ENCODE peak calls at places on chromosomes 13 and 19, in ten cellular contexts. One of them, this sample, is unnamed.

GRCh38 chr13:46633416-46633815 is 80.4 kb downstream of the LRCH1 start:
- DNase-seq in pancreas: no peak
- DNase-seq in stimulated activated CD8-positive, alpha-beta memory T cell treated with anti-CD3 and anti-CD28 coated beads, Interleukin-7, amount 100 ng/mL, for 1 hour: no peak
- DNase-seq in NCI-H2029: no peak
- DNase-seq in nephron progenitor cell: no peak
- DNase-seq in stimulated activated CD4-positive, alpha-beta T cell treated with anti-CD3 and anti-CD28 coated beads, Interleukin-1b, Interleukin-23, amount 100 ng/mL, for 1 hour: no peak
- DNase-seq in A172: peak
- DNase-seq in lower lobe of right lung: no peak
- DNase-seq in COLO829: no peak
- DNase-seq in left kidney: no peak
- DNase-seq in this sample: no peak

GRCh38 chr19:52735734-52736133 is 890 bp upstream of the ZNF611 start:
- DNase-seq in NCI-H2029: peak
- DNase-seq in lower lobe of right lung: peak
- DNase-seq in stimulated activated CD8-positive, alpha-beta memory T cell treated with anti-CD3 and anti-CD28 coated beads, Interleukin-7, amount 100 ng/mL, for 1 hour: no peak
- DNase-seq in nephron progenitor cell: peak
- DNase-seq in COLO829: no peak
- DNase-seq in A172: no peak
- DNase-seq in pancreas: peak
- DNase-seq in stimulated activated CD4-positive, alpha-beta T cell treated with anti-CD3 and anti-CD28 coated beads, Interleukin-1b, Interleukin-23, amount 100 ng/mL, for 1 hour: no peak
- DNase-seq in left kidney: peak
- DNase-seq in this sample: peak

GRCh38 chr19:47109541-47110375 is 3.8 kb downstream of the ZC3H4 start:
- DNase-seq in A172: no peak
- DNase-seq in pancreas: no peak
- DNase-seq in COLO829: no peak
- DNase-seq in lower lobe of right lung: no peak
- DNase-seq in nephron progenitor cell: no peak
- DNase-seq in NCI-H2029: no peak
- DNase-seq in stimulated activated CD8-positive, alpha-beta memory T cell treated with anti-CD3 and anti-CD28 coated beads, Interleukin-7, amount 100 ng/mL, for 1 hour: no peak
- DNase-seq in left kidney: peak
- DNase-seq in stimulated activated CD4-positive, alpha-beta T cell treated with anti-CD3 and anti-CD28 coated beads, Interleukin-1b, Interleukin-23, amount 100 ng/mL, for 1 hour: no peak
- DNase-seq in this sample: no peak

GRCh38 chr13:101579291-101579802 is 126.9 kb downstream of the ITGBL1 start:
- DNase-seq in stimulated activated CD8-positive, alpha-beta memory T cell treated with anti-CD3 and anti-CD28 coated beads, Interleukin-7, amount 100 ng/mL, for 1 hour: no peak
- DNase-seq in COLO829: no peak
- DNase-seq in left kidney: peak
- DNase-seq in stimulated activated CD4-positive, alpha-beta T cell treated with anti-CD3 and anti-CD28 coated beads, Interleukin-1b, Interleukin-23, amount 100 ng/mL, for 1 hour: no peak
- DNase-seq in NCI-H2029: no peak
- DNase-seq in lower lobe of right lung: no peak
- DNase-seq in nephron progenitor cell: no peak
- DNase-seq in A172: peak
- DNase-seq in pancreas: no peak
- DNase-seq in this sample: no peak

GRCh38 chr13:71880753-71881541 is 13.9 kb upstream of the DACH1 start:
- DNase-seq in A172: peak
- DNase-seq in stimulated activated CD8-positive, alpha-beta memory T cell treated with anti-CD3 and anti-CD28 coated beads, Interleukin-7, amount 100 ng/mL, for 1 hour: no peak
- DNase-seq in COLO829: no peak
- DNase-seq in left kidney: no peak
- DNase-seq in nephron progenitor cell: no peak
- DNase-seq in pancreas: no peak
- DNase-seq in NCI-H2029: no peak
- DNase-seq in stimulated activated CD4-positive, alpha-beta T cell treated with anti-CD3 and anti-CD28 coated beads, Interleukin-1b, Interleukin-23, amount 100 ng/mL, for 1 hour: no peak
- DNase-seq in lower lobe of right lung: no peak
- DNase-seq in this sample: no peak

GRCh38 chr19:6264077-6264445 is 15.7 kb downstream of the MLLT1 start:
- DNase-seq in stimulated activated CD8-positive, alpha-beta memory T cell treated with anti-CD3 and anti-CD28 coated beads, Interleukin-7, amount 100 ng/mL, for 1 hour: no peak
- DNase-seq in COLO829: no peak
- DNase-seq in stimulated activated CD4-positive, alpha-beta T cell treated with anti-CD3 and anti-CD28 coated beads, Interleukin-1b, Interleukin-23, amount 100 ng/mL, for 1 hour: no peak
- DNase-seq in NCI-H2029: no peak
- DNase-seq in pancreas: no peak
- DNase-seq in nephron progenitor cell: no peak
- DNase-seq in left kidney: peak
- DNase-seq in lower lobe of right lung: no peak
- DNase-seq in A172: no peak
- DNase-seq in this sample: no peak

GRCh38 chr19:42528354-42529247 is at the start of gene CEACAM1:
- DNase-seq in COLO829: peak
- DNase-seq in stimulated activated CD4-positive, alpha-beta T cell treated with anti-CD3 and anti-CD28 coated beads, Interleukin-1b, Interleukin-23, amount 100 ng/mL, for 1 hour: peak
- DNase-seq in nephron progenitor cell: no peak
- DNase-seq in lower lobe of right lung: peak
- DNase-seq in left kidney: peak
- DNase-seq in pancreas: no peak
- DNase-seq in stimulated activated CD8-positive, alpha-beta memory T cell treated with anti-CD3 and anti-CD28 coated beads, Interleukin-7, amount 100 ng/mL, for 1 hour: peak
- DNase-seq in NCI-H2029: peak
- DNase-seq in A172: peak
- DNase-seq in this sample: no peak

GRCh38 chr19:5193192-5193591 is 147.4 kb downstream of the PTPRS start:
- DNase-seq in stimulated activated CD8-positive, alpha-beta memory T cell treated with anti-CD3 and anti-CD28 coated beads, Interleukin-7, amount 100 ng/mL, for 1 hour: no peak
- DNase-seq in stimulated activated CD4-positive, alpha-beta T cell treated with anti-CD3 and anti-CD28 coated beads, Interleukin-1b, Interleukin-23, amount 100 ng/mL, for 1 hour: no peak
- DNase-seq in lower lobe of right lung: no peak
- DNase-seq in COLO829: no peak
- DNase-seq in A172: no peak
- DNase-seq in pancreas: no peak
- DNase-seq in NCI-H2029: no peak
- DNase-seq in nephron progenitor cell: no peak
- DNase-seq in left kidney: peak
- DNase-seq in this sample: no peak

GRCh38 chr19:6249296-6249695 is 30.5 kb downstream of the MLLT1 start:
- DNase-seq in nephron progenitor cell: no peak
- DNase-seq in NCI-H2029: no peak
- DNase-seq in lower lobe of right lung: peak
- DNase-seq in COLO829: peak
- DNase-seq in stimulated activated CD8-positive, alpha-beta memory T cell treated with anti-CD3 and anti-CD28 coated beads, Interleukin-7, amount 100 ng/mL, for 1 hour: no peak
- DNase-seq in pancreas: no peak
- DNase-seq in A172: no peak
- DNase-seq in left kidney: no peak
- DNase-seq in stimulated activated CD4-positive, alpha-beta T cell treated with anti-CD3 and anti-CD28 coated beads, Interleukin-1b, Interleukin-23, amount 100 ng/mL, for 1 hour: no peak
- DNase-seq in this sample: no peak

GRCh38 chr13:46165485-46166220 is 16.3 kb downstream of the LCP1 start:
- DNase-seq in stimulated activated CD8-positive, alpha-beta memory T cell treated with anti-CD3 and anti-CD28 coated beads, Interleukin-7, amount 100 ng/mL, for 1 hour: no peak
- DNase-seq in left kidney: no peak
- DNase-seq in COLO829: no peak
- DNase-seq in pancreas: no peak
- DNase-seq in lower lobe of right lung: no peak
- DNase-seq in NCI-H2029: no peak
- DNase-seq in nephron progenitor cell: no peak
- DNase-seq in A172: peak
- DNase-seq in stimulated activated CD4-positive, alpha-beta T cell treated with anti-CD3 and anti-CD28 coated beads, Interleukin-1b, Interleukin-23, amount 100 ng/mL, for 1 hour: no peak
- DNase-seq in this sample: no peak

GRCh38 chr19:45473366-45474190 is 5.8 kb downstream of the FOSB start:
- DNase-seq in nephron progenitor cell: no peak
- DNase-seq in pancreas: no peak
- DNase-seq in lower lobe of right lung: no peak
- DNase-seq in NCI-H2029: no peak
- DNase-seq in left kidney: peak
- DNase-seq in COLO829: no peak
- DNase-seq in A172: no peak
- DNase-seq in stimulated activated CD4-positive, alpha-beta T cell treated with anti-CD3 and anti-CD28 coated beads, Interleukin-1b, Interleukin-23, amount 100 ng/mL, for 1 hour: no peak
- DNase-seq in stimulated activated CD8-positive, alpha-beta memory T cell treated with anti-CD3 and anti-CD28 coated beads, Interleukin-7, amount 100 ng/mL, for 1 hour: no peak
- DNase-seq in this sample: no peak

GRCh38 chr13:35761440-35762252 is 285.2 kb upstream of the MAB21L1 start:
- DNase-seq in nephron progenitor cell: no peak
- DNase-seq in stimulated activated CD8-positive, alpha-beta memory T cell treated with anti-CD3 and anti-CD28 coated beads, Interleukin-7, amount 100 ng/mL, for 1 hour: no peak
- DNase-seq in A172: no peak
- DNase-seq in left kidney: no peak
- DNase-seq in lower lobe of right lung: no peak
- DNase-seq in pancreas: no peak
- DNase-seq in COLO829: no peak
- DNase-seq in NCI-H2029: no peak
- DNase-seq in stimulated activated CD4-positive, alpha-beta T cell treated with anti-CD3 and anti-CD28 coated beads, Interleukin-1b, Interleukin-23, amount 100 ng/mL, for 1 hour: no peak
- DNase-seq in this sample: no peak

GRCh38 chr13:28467886-28468519 is 26.9 kb downstream of the FLT1 start:
- DNase-seq in pancreas: no peak
- DNase-seq in NCI-H2029: no peak
- DNase-seq in nephron progenitor cell: no peak
- DNase-seq in stimulated activated CD8-positive, alpha-beta memory T cell treated with anti-CD3 and anti-CD28 coated beads, Interleukin-7, amount 100 ng/mL, for 1 hour: no peak
- DNase-seq in COLO829: no peak
- DNase-seq in left kidney: no peak
- DNase-seq in lower lobe of right lung: no peak
- DNase-seq in A172: no peak
- DNase-seq in stimulated activated CD4-positive, alpha-beta T cell treated with anti-CD3 and anti-CD28 coated beads, Interleukin-1b, Interleukin-23, amount 100 ng/mL, for 1 hour: no peak
- DNase-seq in this sample: no peak

GRCh38 chr19:29524201-29524911 is 1.4 kb upstream of the VSTM2B start:
- DNase-seq in COLO829: no peak
- DNase-seq in stimulated activated CD4-positive, alpha-beta T cell treated with anti-CD3 and anti-CD28 coated beads, Interleukin-1b, Interleukin-23, amount 100 ng/mL, for 1 hour: no peak
- DNase-seq in A172: no peak
- DNase-seq in NCI-H2029: no peak
- DNase-seq in nephron progenitor cell: peak
- DNase-seq in pancreas: no peak
- DNase-seq in left kidney: peak
- DNase-seq in stimulated activated CD8-positive, alpha-beta memory T cell treated with anti-CD3 and anti-CD28 coated beads, Interleukin-7, amount 100 ng/mL, for 1 hour: no peak
- DNase-seq in lower lobe of right lung: peak
- DNase-seq in this sample: no peak

GRCh38 chr19:13765395-13766094 is 1.2 kb downstream of the MRI1 start:
- DNase-seq in pancreas: no peak
- DNase-seq in A172: no peak
- DNase-seq in stimulated activated CD4-positive, alpha-beta T cell treated with anti-CD3 and anti-CD28 coated beads, Interleukin-1b, Interleukin-23, amount 100 ng/mL, for 1 hour: no peak
- DNase-seq in nephron progenitor cell: no peak
- DNase-seq in left kidney: peak
- DNase-seq in stimulated activated CD8-positive, alpha-beta memory T cell treated with anti-CD3 and anti-CD28 coated beads, Interleukin-7, amount 100 ng/mL, for 1 hour: no peak
- DNase-seq in COLO829: no peak
- DNase-seq in lower lobe of right lung: no peak
- DNase-seq in NCI-H2029: no peak
- DNase-seq in this sample: no peak

GRCh38 chr19:4529924-4530522 is 5.0 kb downstream of the PLIN5 start:
- DNase-seq in stimulated activated CD4-positive, alpha-beta T cell treated with anti-CD3 and anti-CD28 coated beads, Interleukin-1b, Interleukin-23, amount 100 ng/mL, for 1 hour: no peak
- DNase-seq in lower lobe of right lung: no peak
- DNase-seq in left kidney: no peak
- DNase-seq in stimulated activated CD8-positive, alpha-beta memory T cell treated with anti-CD3 and anti-CD28 coated beads, Interleukin-7, amount 100 ng/mL, for 1 hour: no peak
- DNase-seq in pancreas: peak
- DNase-seq in COLO829: no peak
- DNase-seq in NCI-H2029: no peak
- DNase-seq in nephron progenitor cell: no peak
- DNase-seq in A172: no peak
- DNase-seq in this sample: no peak

GRCh38 chr19:43784251-43784980 is 3.6 kb upstream of the KCNN4 start:
- DNase-seq in nephron progenitor cell: no peak
- DNase-seq in A172: peak
- DNase-seq in pancreas: no peak
- DNase-seq in COLO829: peak
- DNase-seq in NCI-H2029: no peak
- DNase-seq in left kidney: no peak
- DNase-seq in lower lobe of right lung: no peak
- DNase-seq in stimulated activated CD8-positive, alpha-beta memory T cell treated with anti-CD3 and anti-CD28 coated beads, Interleukin-7, amount 100 ng/mL, for 1 hour: no peak
- DNase-seq in stimulated activated CD4-positive, alpha-beta T cell treated with anti-CD3 and anti-CD28 coated beads, Interleukin-1b, Interleukin-23, amount 100 ng/mL, for 1 hour: no peak
- DNase-seq in this sample: no peak

GRCh38 chr19:3292958-3293529 is 68.6 kb downstream of the CELF5 start:
- DNase-seq in nephron progenitor cell: no peak
- DNase-seq in left kidney: no peak
- DNase-seq in pancreas: no peak
- DNase-seq in stimulated activated CD8-positive, alpha-beta memory T cell treated with anti-CD3 and anti-CD28 coated beads, Interleukin-7, amount 100 ng/mL, for 1 hour: no peak
- DNase-seq in COLO829: no peak
- DNase-seq in stimulated activated CD4-positive, alpha-beta T cell treated with anti-CD3 and anti-CD28 coated beads, Interleukin-1b, Interleukin-23, amount 100 ng/mL, for 1 hour: no peak
- DNase-seq in A172: no peak
- DNase-seq in lower lobe of right lung: no peak
- DNase-seq in NCI-H2029: no peak
- DNase-seq in this sample: no peak

GRCh38 chr13:66612983-66613382 is 617.2 kb downstream of the PCDH9 start:
- DNase-seq in COLO829: no peak
- DNase-seq in stimulated activated CD8-positive, alpha-beta memory T cell treated with anti-CD3 and anti-CD28 coated beads, Interleukin-7, amount 100 ng/mL, for 1 hour: no peak
- DNase-seq in nephron progenitor cell: no peak
- DNase-seq in stimulated activated CD4-positive, alpha-beta T cell treated with anti-CD3 and anti-CD28 coated beads, Interleukin-1b, Interleukin-23, amount 100 ng/mL, for 1 hour: no peak
- DNase-seq in left kidney: no peak
- DNase-seq in lower lobe of right lung: no peak
- DNase-seq in NCI-H2029: no peak
- DNase-seq in pancreas: no peak
- DNase-seq in A172: no peak
- DNase-seq in this sample: no peak

GRCh38 chr13:105928901-105929300 is 606.6 kb downstream of the EFNB2 start:
- DNase-seq in A172: no peak
- DNase-seq in stimulated activated CD8-positive, alpha-beta memory T cell treated with anti-CD3 and anti-CD28 coated beads, Interleukin-7, amount 100 ng/mL, for 1 hour: no peak
- DNase-seq in NCI-H2029: no peak
- DNase-seq in COLO829: no peak
- DNase-seq in left kidney: no peak
- DNase-seq in stimulated activated CD4-positive, alpha-beta T cell treated with anti-CD3 and anti-CD28 coated beads, Interleukin-1b, Interleukin-23, amount 100 ng/mL, for 1 hour: no peak
- DNase-seq in pancreas: no peak
- DNase-seq in lower lobe of right lung: no peak
- DNase-seq in nephron progenitor cell: no peak
- DNase-seq in this sample: no peak

GRCh38 chr13:23655321-23655720 is 85.1 kb downstream of the TNFRSF19 start:
- DNase-seq in pancreas: no peak
- DNase-seq in stimulated activated CD8-positive, alpha-beta memory T cell treated with anti-CD3 and anti-CD28 coated beads, Interleukin-7, amount 100 ng/mL, for 1 hour: no peak
- DNase-seq in COLO829: no peak
- DNase-seq in stimulated activated CD4-positive, alpha-beta T cell treated with anti-CD3 and anti-CD28 coated beads, Interleukin-1b, Interleukin-23, amount 100 ng/mL, for 1 hour: no peak
- DNase-seq in nephron progenitor cell: no peak
- DNase-seq in lower lobe of right lung: no peak
- DNase-seq in A172: no peak
- DNase-seq in left kidney: no peak
- DNase-seq in NCI-H2029: no peak
- DNase-seq in this sample: no peak

GRCh38 chr19:42529248-42529764 is 1.0 kb upstream of the CEACAM1 start:
- DNase-seq in nephron progenitor cell: peak
- DNase-seq in A172: peak
- DNase-seq in COLO829: peak
- DNase-seq in pancreas: peak
- DNase-seq in left kidney: peak
- DNase-seq in lower lobe of right lung: peak
- DNase-seq in NCI-H2029: peak
- DNase-seq in stimulated activated CD8-positive, alpha-beta memory T cell treated with anti-CD3 and anti-CD28 coated beads, Interleukin-7, amount 100 ng/mL, for 1 hour: peak
- DNase-seq in stimulated activated CD4-positive, alpha-beta T cell treated with anti-CD3 and anti-CD28 coated beads, Interleukin-1b, Interleukin-23, amount 100 ng/mL, for 1 hour: peak
- DNase-seq in this sample: no peak

GRCh38 chr19:10915511-10916091 is 12.8 kb downstream of the YIPF2 start:
- DNase-seq in nephron progenitor cell: no peak
- DNase-seq in stimulated activated CD8-positive, alpha-beta memory T cell treated with anti-CD3 and anti-CD28 coated beads, Interleukin-7, amount 100 ng/mL, for 1 hour: no peak
- DNase-seq in NCI-H2029: no peak
- DNase-seq in left kidney: no peak
- DNase-seq in stimulated activated CD4-positive, alpha-beta T cell treated with anti-CD3 and anti-CD28 coated beads, Interleukin-1b, Interleukin-23, amount 100 ng/mL, for 1 hour: no peak
- DNase-seq in lower lobe of right lung: no peak
- DNase-seq in A172: peak
- DNase-seq in COLO829: no peak
- DNase-seq in pancreas: peak
- DNase-seq in this sample: no peak

GRCh38 chr13:73844986-73845385 is 289.2 kb downstream of the KLF12 start:
- DNase-seq in A172: no peak
- DNase-seq in left kidney: no peak
- DNase-seq in NCI-H2029: no peak
- DNase-seq in lower lobe of right lung: no peak
- DNase-seq in stimulated activated CD8-positive, alpha-beta memory T cell treated with anti-CD3 and anti-CD28 coated beads, Interleukin-7, amount 100 ng/mL, for 1 hour: no peak
- DNase-seq in pancreas: no peak
- DNase-seq in nephron progenitor cell: no peak
- DNase-seq in COLO829: no peak
- DNase-seq in stimulated activated CD4-positive, alpha-beta T cell treated with anti-CD3 and anti-CD28 coated beads, Interleukin-1b, Interleukin-23, amount 100 ng/mL, for 1 hour: no peak
- DNase-seq in this sample: no peak

GRCh38 chr19:7644550-7644877 is 7.6 kb downstream of the STXBP2 start:
- DNase-seq in stimulated activated CD4-positive, alpha-beta T cell treated with anti-CD3 and anti-CD28 coated beads, Interleukin-1b, Interleukin-23, amount 100 ng/mL, for 1 hour: no peak
- DNase-seq in A172: no peak
- DNase-seq in pancreas: peak
- DNase-seq in nephron progenitor cell: no peak
- DNase-seq in lower lobe of right lung: no peak
- DNase-seq in left kidney: no peak
- DNase-seq in NCI-H2029: no peak
- DNase-seq in COLO829: no peak
- DNase-seq in stimulated activated CD8-positive, alpha-beta memory T cell treated with anti-CD3 and anti-CD28 coated beads, Interleukin-7, amount 100 ng/mL, for 1 hour: no peak
- DNase-seq in this sample: no peak

GRCh38 chr13:76837811-76838210 is 48.4 kb downstream of the KCTD12 start:
- DNase-seq in left kidney: no peak
- DNase-seq in stimulated activated CD4-positive, alpha-beta T cell treated with anti-CD3 and anti-CD28 coated beads, Interleukin-1b, Interleukin-23, amount 100 ng/mL, for 1 hour: no peak
- DNase-seq in stimulated activated CD8-positive, alpha-beta memory T cell treated with anti-CD3 and anti-CD28 coated beads, Interleukin-7, amount 100 ng/mL, for 1 hour: no peak
- DNase-seq in nephron progenitor cell: no peak
- DNase-seq in lower lobe of right lung: no peak
- DNase-seq in COLO829: peak
- DNase-seq in A172: no peak
- DNase-seq in NCI-H2029: no peak
- DNase-seq in pancreas: no peak
- DNase-seq in this sample: no peak

GRCh38 chr13:40672310-40673060 is 6.0 kb upstream of the FOXO1 start:
- DNase-seq in stimulated activated CD4-positive, alpha-beta T cell treated with anti-CD3 and anti-CD28 coated beads, Interleukin-1b, Interleukin-23, amount 100 ng/mL, for 1 hour: no peak
- DNase-seq in NCI-H2029: peak
- DNase-seq in left kidney: peak
- DNase-seq in A172: peak
- DNase-seq in nephron progenitor cell: no peak
- DNase-seq in COLO829: peak
- DNase-seq in lower lobe of right lung: no peak
- DNase-seq in stimulated activated CD8-positive, alpha-beta memory T cell treated with anti-CD3 and anti-CD28 coated beads, Interleukin-7, amount 100 ng/mL, for 1 hour: no peak
- DNase-seq in pancreas: no peak
- DNase-seq in this sample: peak